ENCODE peak calls at places on chromosomes 6 and 20, in five cellular contexts. C, W, D, V and Y are unnamed samples.

GRCh38 chr20:9241721-9242427 is 173.0 kb downstream of the PLCB4 start:
- DNase-seq in C (no peak), W (no peak), D (no peak), V (peak; percentile 36), Y (no peak)

GRCh38 chr6:79838851-79839250 is 108.5 kb downstream of the ELOVL4 start:
- DNase-seq in C (no peak), W (no peak), D (no peak), V (no peak), Y (no peak)

GRCh38 chr6:166769648-166770047 is 142.6 kb upstream of the RPS6KA2 start:
- DNase-seq in C (no peak), W (no peak), D (no peak), V (no peak), Y (no peak)

GRCh38 chr6:22095886-22096285 is 200.9 kb downstream of the PRL start:
- DNase-seq in C (no peak), W (no peak), D (no peak), V (no peak), Y (no peak)

GRCh38 chr6:144899161-144899560 is 614.0 kb downstream of the UTRN start:
- DNase-seq in C (no peak), W (no peak), D (no peak), V (no peak), Y (no peak)

GRCh38 chr6:17987576-17988421 is at the start of gene KIF13A:
- DNase-seq in C (peak; percentile 10), W (peak; percentile 73), D (peak; percentile 80), V (peak; percentile 46), Y (peak; percentile 80)

GRCh38 chr6:158353851-158354508 is 41.7 kb downstream of the TULP4 start:
- DNase-seq in C (no peak), W (no peak), D (no peak), V (no peak), Y (no peak)

GRCh38 chr6:168181776-168182765 is 103.1 kb upstream of the FRMD1 start:
- DNase-seq in C (no peak), W (no peak), D (no peak), V (no peak), Y (no peak)

GRCh38 chr6:47440722-47441121 is 36.9 kb upstream of the CD2AP start:
- DNase-seq in C (no peak), W (no peak), D (no peak), V (peak; percentile 66), Y (no peak)

GRCh38 chr6:73665686-73666319 is 12.0 kb upstream of the SLC17A5 start:
- DNase-seq in C (no peak), W (no peak), D (no peak), V (no peak), Y (no peak)

GRCh38 chr6:5302220-5302946 is 41.1 kb downstream of the FARS2 start:
- DNase-seq in C (no peak), W (peak; percentile 66), D (no peak), V (no peak), Y (no peak)

GRCh38 chr6:10030942-10031537 is 383.8 kb downstream of the TFAP2A start:
- DNase-seq in C (no peak), W (no peak), D (no peak), V (no peak), Y (no peak)

GRCh38 chr6:49326337-49326736 is 136.7 kb downstream of the MMUT start:
- DNase-seq in C (no peak), W (no peak), D (no peak), V (no peak), Y (no peak)

GRCh38 chr6:10747251-10747972 is at the start of gene TMEM14B:
- DNase-seq in C (peak; percentile 99), W (peak; percentile 99), D (peak; percentile 100), V (peak; percentile 93), Y (peak; percentile 100)

GRCh38 chr20:57781901-57782300 is 72.1 kb upstream of the PMEPA1 start:
- DNase-seq in C (no peak), W (no peak), D (no peak), V (no peak), Y (no peak)

GRCh38 chr6:130815200-130816071 is 11.8 kb upstream of the SMLR1 start:
- DNase-seq in C (no peak), W (no peak), D (no peak), V (no peak), Y (no peak)

GRCh38 chr6:110944681-110945151 is 13.8 kb upstream of the GTF3C6 start:
- DNase-seq in C (no peak), W (peak; percentile 65), D (no peak), V (peak; percentile 64), Y (no peak)

GRCh38 chr6:110566346-110567125 is 90.1 kb upstream of the SLC22A16 start:
- DNase-seq in C (no peak), W (no peak), D (no peak), V (peak; percentile 21), Y (no peak)

GRCh38 chr6:56370591-56371198 is 123.3 kb upstream of the COL21A1 start:
- DNase-seq in C (no peak), W (no peak), D (no peak), V (no peak), Y (no peak)

GRCh38 chr6:151690303-151690702 is 117.2 kb upstream of the ESR1 start:
- DNase-seq in C (no peak), W (no peak), D (no peak), V (no peak), Y (no peak)

GRCh38 chr6:136752554-136752953 is 39.7 kb downstream of the MAP3K5 start:
- DNase-seq in C (no peak), W (no peak), D (no peak), V (no peak), Y (no peak)

GRCh38 chr6:6660339-6661045 is 72.0 kb downstream of the LY86 start:
- DNase-seq in C (no peak), W (no peak), D (no peak), V (no peak), Y (no peak)

GRCh38 chr6:84771732-84772131 is 7.3 kb upstream of the TBX18 start:
- DNase-seq in C (no peak), W (no peak), D (no peak), V (no peak), Y (no peak)